ENCODE peak calls at places on chromosome X, in five cellular contexts. X is OCI-LY7, Z is IMR-90, K is GM23248, J is mesenchymal stem cell. U is an unnamed sample.

GRCh38 chrX:119495734-119496520 is 27.7 kb downstream of the SLC25A5 start:
- DNase-seq in K (no peak), Z (no peak), X (peak), J (no peak), U (no peak)

GRCh38 chrX:96703816-96704215 is 19.2 kb downstream of the DIAPH2 start:
- DNase-seq in J (no peak), K (peak), X (no peak), Z (peak), U (no peak)

GRCh38 chrX:46236411-46236810 is 308.8 kb downstream of the ZNF674 start:
- DNase-seq in K (no peak), J (no peak), X (no peak), Z (no peak), U (no peak)

GRCh38 chrX:69060631-69061408 is 104.4 kb downstream of the PJA1 start:
- DNase-seq in K (peak), X (no peak), Z (peak), J (peak), U (peak)

GRCh38 chrX:48025561-48025960 is 18.8 kb downstream of the SPACA5 start:
- DNase-seq in Z (peak), K (peak), X (peak), J (peak), U (peak)

GRCh38 chrX:103236296-103236695 is 18.7 kb downstream of the TCEAL8 start:
- DNase-seq in X (no peak), K (no peak), J (no peak), Z (no peak), U (no peak)

GRCh38 chrX:50697691-50698090 is 116.3 kb downstream of the SHROOM4 start:
- DNase-seq in Z (peak), X (no peak), J (peak), K (peak), U (peak)

GRCh38 chrX:69050051-69050785 is 115.0 kb downstream of the PJA1 start:
- DNase-seq in K (no peak), Z (no peak), X (no peak), J (no peak), U (no peak)

GRCh38 chrX:23952401-23952800 is 44.6 kb downstream of the CXorf58 start:
- DNase-seq in J (no peak), X (no peak), K (no peak), Z (no peak), U (no peak)

GRCh38 chrX:29229802-29230201 is 642.6 kb downstream of the IL1RAPL1 start:
- DNase-seq in K (peak), J (no peak), X (no peak), Z (peak), U (no peak)

GRCh38 chrX:116240446-116240845 is 69.9 kb downstream of the AGTR2 start:
- DNase-seq in K (no peak), J (no peak), X (no peak), Z (no peak), U (no peak)

DNA sequence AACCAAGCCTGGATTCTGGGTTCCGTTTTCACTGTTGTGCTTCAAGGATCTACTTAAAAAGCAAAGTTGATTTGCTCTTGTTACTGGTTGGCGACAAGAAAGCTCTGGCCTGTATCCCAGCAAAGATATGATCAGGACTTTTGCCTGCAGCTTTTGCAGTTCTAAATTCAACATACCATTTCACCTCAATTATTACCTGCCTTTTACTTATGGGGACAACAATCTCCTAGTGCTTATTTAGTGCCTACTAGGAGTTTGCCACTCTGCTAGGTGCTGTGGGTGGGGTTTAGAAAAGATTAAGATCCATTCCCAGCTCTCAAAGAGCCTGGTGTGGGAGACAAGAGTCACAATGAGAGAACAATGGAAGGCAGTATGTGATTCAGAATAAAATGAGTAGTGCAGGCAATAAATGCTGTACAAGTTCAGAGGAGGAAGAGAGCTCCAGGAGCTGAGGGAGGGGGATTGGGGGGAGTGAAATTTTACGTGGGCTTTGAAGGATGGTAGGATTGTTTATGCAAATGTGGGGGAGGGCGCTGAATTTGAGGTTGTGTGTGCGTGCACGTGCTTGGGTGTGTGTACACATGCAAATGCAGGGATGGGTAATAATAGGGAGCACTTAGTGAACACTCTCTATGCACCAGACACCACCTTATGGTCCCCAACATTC is 5.0 kb upstream of the TMEM164 start:
- DNase-seq in J (no peak), X (no peak), Z (no peak), K (no peak), U (no peak)
- H2AFZ ChIP-seq in J (no peak), X (no peak), Z (no peak), K (no peak), U (no peak)

DNA sequence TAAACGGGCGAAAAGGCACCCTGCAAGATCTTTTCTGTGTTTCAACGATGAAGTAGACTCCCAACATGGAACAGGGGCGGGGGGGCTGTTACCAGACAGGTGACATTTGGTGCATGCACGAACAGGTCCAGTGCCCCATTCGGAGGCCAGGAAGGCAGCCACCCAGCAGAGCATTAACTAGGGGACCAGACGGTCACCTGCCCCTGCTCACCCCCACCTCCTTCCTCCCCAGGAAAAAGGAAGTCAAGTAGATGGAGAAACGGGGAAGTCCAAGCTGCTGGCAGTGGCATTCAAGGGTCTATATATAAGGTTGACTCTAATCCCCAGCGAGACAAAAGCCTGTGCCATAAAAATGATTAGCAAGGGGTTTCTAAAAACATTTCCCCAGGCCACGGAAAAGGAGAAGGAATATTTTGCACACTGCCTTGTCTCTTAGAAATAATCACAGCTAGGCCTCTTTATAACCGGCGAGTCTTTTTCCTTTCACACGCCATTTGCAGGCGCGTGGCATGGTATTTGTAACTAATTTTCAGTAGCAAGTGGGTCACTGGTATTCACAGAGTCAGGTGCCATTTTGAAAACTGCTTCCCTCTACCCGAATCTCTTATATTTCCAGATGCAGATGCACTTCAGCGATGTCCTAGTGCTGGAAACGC is 1.2 kb upstream of the TMSB4X start:
- DNase-seq in K (no peak), J (no peak), X (peak), Z (no peak), U (no peak)
- H2AFZ ChIP-seq in K (peak), J (no peak), X (peak), Z (peak), U (peak)

GRCh38 chrX:25049347-25049746 is 33.6 kb upstream of the ARX start:
- DNase-seq in J (no peak), X (no peak), Z (no peak), K (no peak), U (peak)

GRCh38 chrX:25043192-25043591 is 27.4 kb upstream of the ARX start:
- DNase-seq in X (no peak), J (no peak), K (no peak), Z (no peak), U (no peak)

GRCh38 chrX:25049971-25050370 is 34.2 kb upstream of the ARX start:
- DNase-seq in K (no peak), J (no peak), X (no peak), Z (no peak), U (no peak)

GRCh38 chrX:25052798-25053534 is 37.2 kb upstream of the ARX start:
- DNase-seq in Z (no peak), K (no peak), J (no peak), X (no peak), U (no peak)

GRCh38 chrX:25048176-25048575 is 32.4 kb upstream of the ARX start:
- DNase-seq in Z (no peak), J (no peak), X (no peak), K (no peak), U (no peak)
- H2AFZ ChIP-seq in Z (no peak), J (no peak), X (no peak), K (no peak), U (no peak)

GRCh38 chrX:11611161-11611560 is 54.6 kb downstream of the ARHGAP6 start:
- DNase-seq in K (no peak), Z (no peak), X (no peak), J (no peak), U (no peak)
- H2AFZ ChIP-seq in K (no peak), Z (no peak), X (no peak), J (no peak), U (no peak)

DNA sequence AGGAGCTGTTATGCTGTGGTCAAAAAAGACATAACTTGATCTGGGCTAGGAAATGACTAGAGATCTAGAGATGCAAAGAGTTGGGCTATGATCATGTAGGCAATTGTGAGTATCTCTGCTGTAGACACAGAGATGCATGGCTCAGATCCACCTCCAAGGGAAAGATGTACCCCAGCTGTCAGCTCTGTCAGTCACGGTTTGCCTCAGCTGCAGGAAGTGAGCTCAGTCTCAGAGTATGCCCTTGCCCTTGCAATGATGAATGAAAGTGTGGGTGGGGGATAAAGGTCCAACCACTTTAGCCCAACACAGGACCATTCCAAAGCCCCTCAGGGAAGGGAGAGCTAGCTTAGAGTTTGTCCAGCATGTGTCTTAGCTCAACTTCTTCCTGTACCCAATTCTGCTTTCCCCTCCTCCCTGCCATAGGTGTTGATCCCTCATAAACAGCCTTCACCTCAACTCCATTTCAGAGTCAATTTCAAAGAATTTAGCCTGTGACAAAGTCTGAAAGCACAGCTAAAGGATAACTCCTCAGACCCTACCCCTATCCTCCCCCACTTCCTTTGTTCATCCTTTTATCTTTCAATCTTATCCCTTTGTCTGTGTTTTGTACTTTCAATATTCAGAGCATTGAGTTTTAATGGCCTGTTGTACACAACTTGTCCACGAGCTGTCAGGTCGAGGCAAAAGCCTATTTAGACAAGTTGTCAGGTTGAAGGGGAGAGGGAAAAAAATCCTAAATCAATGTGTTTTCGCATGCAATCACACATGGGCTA is 90.6 kb downstream of the MID1IP1 start:
- DNase-seq in K (peak), X (peak), Z (peak), J (peak), U (no peak)
- H2AFZ ChIP-seq in K (no peak), X (peak), Z (peak), J (no peak), U (no peak)

DNA sequence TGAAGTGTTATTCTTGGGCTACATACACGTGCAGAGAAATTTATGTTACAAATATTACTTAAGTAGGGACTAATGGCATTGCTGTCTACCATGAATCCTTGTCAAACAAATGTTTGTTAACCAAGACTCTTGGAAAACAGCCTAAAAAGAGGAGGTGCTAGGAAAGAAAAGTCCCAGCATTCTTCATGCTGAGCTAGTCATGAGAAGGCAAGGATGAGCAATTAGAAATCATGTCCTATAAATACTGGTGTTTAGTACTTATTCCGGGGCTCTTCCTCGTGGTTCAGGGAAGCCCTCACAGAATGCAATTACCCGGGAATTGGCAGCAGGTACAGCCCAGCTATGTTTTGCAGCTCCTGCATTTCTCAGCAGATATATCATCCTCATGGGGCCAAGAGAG is 378.1 kb upstream of the FTHL17 start:
- DNase-seq in J (peak), Z (peak), X (no peak), K (peak), U (no peak)
- H2AFZ ChIP-seq in J (no peak), Z (no peak), X (no peak), K (no peak), U (no peak)

DNA sequence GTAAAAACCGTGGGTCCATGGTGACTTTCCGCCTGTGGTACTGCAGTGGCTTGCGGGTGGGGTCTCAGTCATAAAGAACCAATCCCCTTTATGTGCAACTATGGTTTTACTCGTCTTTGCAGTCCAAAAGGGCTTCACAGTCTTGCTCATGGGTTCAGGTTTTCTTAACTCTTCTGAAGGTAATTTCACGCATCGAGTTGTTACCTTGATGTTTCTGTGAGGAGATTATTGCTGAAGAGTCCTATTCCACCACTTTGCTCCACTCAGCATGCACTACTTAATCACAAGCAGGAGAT is 41.5 kb downstream of the F8 start:
- DNase-seq in J (no peak), K (no peak), X (no peak), Z (no peak), U (no peak)
- H2AFZ ChIP-seq in J (no peak), K (peak), X (peak), Z (peak), U (peak)

DNA sequence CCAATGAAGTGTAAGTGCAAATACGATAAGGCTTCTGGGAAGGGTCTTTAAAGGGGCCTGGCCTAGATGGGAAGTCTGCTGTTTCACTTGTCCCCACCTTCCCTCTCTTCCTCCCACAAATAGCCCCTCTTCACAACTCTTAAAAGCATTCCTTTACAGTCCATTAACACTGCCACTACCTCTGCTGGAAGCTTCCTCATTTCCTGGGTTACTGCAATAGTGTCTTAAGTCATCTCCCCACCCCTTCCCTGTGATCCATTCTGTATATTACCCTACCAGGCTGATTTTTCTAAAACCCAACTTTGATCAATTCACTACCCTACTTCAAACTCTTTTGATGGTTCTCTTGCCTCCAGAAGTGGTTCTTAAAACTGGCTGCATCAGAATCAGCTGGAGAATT is 8.8 kb upstream of the XIAP start:
- DNase-seq in J (no peak), K (no peak), Z (no peak), X (no peak), U (no peak)
- H2AFZ ChIP-seq in J (no peak), K (no peak), Z (no peak), X (no peak), U (no peak)

DNA sequence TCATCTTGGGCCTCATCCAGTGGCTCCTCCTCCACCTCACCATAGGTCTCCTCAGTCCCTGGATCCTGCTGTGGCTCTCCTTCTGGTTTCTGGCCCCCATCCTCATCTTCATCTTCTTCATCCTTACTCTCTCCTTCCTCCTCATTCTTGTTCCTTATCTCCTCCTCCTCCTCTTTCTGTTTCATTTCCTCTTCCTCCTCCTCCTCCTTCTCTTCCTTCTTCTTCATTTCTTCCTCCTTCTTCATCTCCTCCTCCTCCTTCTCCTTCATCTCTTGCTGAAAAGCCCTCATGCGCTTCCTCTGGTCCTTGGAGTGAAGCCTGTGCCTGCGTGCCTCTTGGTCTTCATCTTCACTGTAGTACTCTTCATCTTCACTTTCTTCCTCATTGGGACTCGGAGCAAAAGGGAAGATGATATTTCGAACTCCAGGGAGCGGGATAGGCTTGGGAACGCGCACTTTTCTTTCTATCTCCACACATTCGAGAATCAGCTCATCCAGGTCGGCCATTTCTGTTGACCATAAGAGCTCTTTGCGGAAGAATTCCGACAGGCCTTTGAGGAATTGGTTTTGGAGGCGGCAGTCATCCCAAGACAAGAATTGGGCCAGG is 1.5 kb downstream of the RTL5 start:
- DNase-seq in X (no peak), Z (no peak), J (no peak), K (no peak), U (no peak)
- H2AFZ ChIP-seq in X (no peak), Z (no peak), J (no peak), K (no peak), U (no peak)